ENCODE peak calls at places on chromosome 2, in four cellular contexts. V is cardiac septum, H is SJSA1, M is LNCaP clone FGC. S is an unnamed sample.

GRCh38 chr2:73031725-73032701 is 39.5 kb downstream of the SFXN5 start:
- DNase-seq in M (no peak), V (no peak), H (no peak), S (no peak)

GRCh38 chr2:190837991-190838390 is 42.6 kb upstream of the GLS start:
- DNase-seq in V (no peak), H (no peak), M (no peak), S (no peak)

GRCh38 chr2:191565647-191566198 is 112.2 kb upstream of the NABP1 start:
- DNase-seq in M (no peak), V (no peak), H (no peak), S (no peak)

GRCh38 chr2:217142649-217143266 is 282.9 kb upstream of the TNP1 start:
- DNase-seq in H (no peak), V (no peak), M (no peak), S (peak; percentile 51)

GRCh38 chr2:193556766-193557470 is 1362.2 kb upstream of the TMEFF2 start:
- DNase-seq in V (no peak), M (no peak), H (no peak), S (no peak)

GRCh38 chr2:17543848-17544645 is 3.6 kb downstream of the VSNL1 start:
- DNase-seq in M (no peak), V (no peak), H (no peak), S (no peak)

GRCh38 chr2:97011977-97012569 is 25.7 kb upstream of the FAM178B start:
- DNase-seq in V (no peak), H (no peak), M (peak; percentile 48), S (peak; percentile 78)

GRCh38 chr2:210655229-210655628 is 98.8 kb downstream of the CPS1 start:
- DNase-seq in M (no peak), H (no peak), V (no peak), S (no peak)

GRCh38 chr2:37654932-37655331 is 16.5 kb downstream of the CDC42EP3 start:
- DNase-seq in M (no peak), V (no peak), H (no peak), S (no peak)

GRCh38 chr2:3222636-3223035 is 155.0 kb downstream of the EIPR1 start:
- DNase-seq in M (peak; percentile 52), V (no peak), H (no peak), S (no peak)

GRCh38 chr2:240503848-240504247 is 53.9 kb downstream of the ANKMY1 start:
- DNase-seq in H (no peak), M (no peak), V (no peak), S (no peak)